ENCODE peak calls at places on chromosomes 6 and 20, in four cellular contexts. A, K, P and E are unnamed samples.

GRCh38 chr6:113530769-113531168 is 326.4 kb upstream of the MARCKS start:
- DNase-seq in K (no peak), P (peak; percentile 89), A (no peak), E (no peak)

GRCh38 chr20:33053291-33054106 is at the start of gene BPIFB3:
- DNase-seq in P (no peak), K (no peak), A (no peak), E (no peak)

GRCh38 chr6:16670183-16670582 is 91.1 kb downstream of the ATXN1 start:
- DNase-seq in P (peak; percentile 39), A (no peak), K (no peak), E (no peak)

GRCh38 chr6:121849477-121849876 is 414.0 kb downstream of the GJA1 start:
- DNase-seq in P (peak; percentile 62), K (no peak), A (no peak), E (no peak)

GRCh38 chr20:25503946-25504345 is 81.4 kb downstream of the NINL start:
- DNase-seq in K (no peak), A (no peak), P (no peak), E (no peak)

GRCh38 chr6:97440590-97441176 is 157.7 kb upstream of the MMS22L start:
- DNase-seq in P (peak; percentile 32), K (peak; percentile 58), A (peak; percentile 60), E (peak; percentile 44)

GRCh38 chr6:112321882-112322508 is 25.1 kb upstream of the RFPL4B start:
- DNase-seq in K (no peak), A (no peak), P (no peak), E (no peak)

GRCh38 chr6:122033564-122034181 is 365.8 kb upstream of the HSF2 start:
- DNase-seq in A (peak; percentile 61), P (peak; percentile 56), K (peak; percentile 11), E (peak; percentile 35)

GRCh38 chr6:99467509-99468106 is 42.5 kb upstream of the PNISR start:
- DNase-seq in A (peak; percentile 15), K (peak; percentile 29), P (peak; percentile 26), E (peak; percentile 21)

GRCh38 chr20:57392130-57392445 is 892 bp downstream of the RBM38 start:
- DNase-seq in A (peak; percentile 6), K (peak; percentile 22), P (no peak), E (no peak)

GRCh38 chr6:116382587-116382986 is 11.8 kb downstream of the DSE start:
- DNase-seq in P (peak; percentile 54), K (no peak), A (no peak), E (no peak)

GRCh38 chr20:8156603-8157079 is 24.6 kb downstream of the PLCB1 start:
- DNase-seq in K (no peak), P (peak; percentile 9), A (peak; percentile 50), E (peak; percentile 77)

GRCh38 chr20:57680131-57680716 is 29.6 kb downstream of the PMEPA1 start:
- DNase-seq in A (no peak), P (peak; percentile 45), K (no peak), E (no peak)